ENCODE peak calls at places on chromosomes 12 and 14, in four cellular contexts. X, A, S and I are unnamed samples.

GRCh38 chr12:76018111-76018510 is 13.5 kb downstream of the PHLDA1 start:
- DNase-seq in X (no peak), S (no peak), A (no peak), I (no peak)

GRCh38 chr12:130437555-130438242 is 100.0 kb downstream of the PIWIL1 start:
- DNase-seq in S (no peak), X (peak), A (peak), I (no peak)

GRCh38 chr12:93634416-93634815 is 42.8 kb upstream of the CRADD start:
- DNase-seq in S (no peak), A (no peak), X (no peak), I (no peak)

GRCh38 chr12:14216405-14217294 is 148.8 kb upstream of the ATF7IP start:
- DNase-seq in A (no peak), X (no peak), S (no peak), I (no peak)

GRCh38 chr14:64729386-64730060 is 25.3 kb downstream of the PLEKHG3 start:
- DNase-seq in A (peak), X (no peak), S (peak), I (no peak)

GRCh38 chr12:50401383-50402155 is 884 bp downstream of the LARP4 start:
- DNase-seq in S (peak), X (no peak), A (no peak), I (peak)

GRCh38 chr12:31002999-31003398 is 70.7 kb upstream of the DDX11 start:
- DNase-seq in A (no peak), S (peak), X (no peak), I (no peak)

GRCh38 chr14:79016828-79017505 is 846.8 kb downstream of the NRXN3 start:
- DNase-seq in S (no peak), X (no peak), A (no peak), I (no peak)

GRCh38 chr12:66661357-66661756 is 17.5 kb downstream of the GRIP1 start:
- DNase-seq in X (no peak), S (no peak), A (no peak), I (no peak)

GRCh38 chr14:59328410-59328809 is 136.8 kb downstream of the GPR135 start:
- DNase-seq in S (no peak), X (no peak), A (no peak), I (no peak)
- TF ChIP-seq CTCF in S (no peak), X (no peak), A (no peak), I (no peak)

GRCh38 chr12:6914246-6914947 is at the start of gene ENO2:
- DNase-seq in X (no peak), S (peak), A (peak), I (peak)
- TF ChIP-seq POLR2A in X (no peak), S (no peak), A (no peak), I (peak)

DNA sequence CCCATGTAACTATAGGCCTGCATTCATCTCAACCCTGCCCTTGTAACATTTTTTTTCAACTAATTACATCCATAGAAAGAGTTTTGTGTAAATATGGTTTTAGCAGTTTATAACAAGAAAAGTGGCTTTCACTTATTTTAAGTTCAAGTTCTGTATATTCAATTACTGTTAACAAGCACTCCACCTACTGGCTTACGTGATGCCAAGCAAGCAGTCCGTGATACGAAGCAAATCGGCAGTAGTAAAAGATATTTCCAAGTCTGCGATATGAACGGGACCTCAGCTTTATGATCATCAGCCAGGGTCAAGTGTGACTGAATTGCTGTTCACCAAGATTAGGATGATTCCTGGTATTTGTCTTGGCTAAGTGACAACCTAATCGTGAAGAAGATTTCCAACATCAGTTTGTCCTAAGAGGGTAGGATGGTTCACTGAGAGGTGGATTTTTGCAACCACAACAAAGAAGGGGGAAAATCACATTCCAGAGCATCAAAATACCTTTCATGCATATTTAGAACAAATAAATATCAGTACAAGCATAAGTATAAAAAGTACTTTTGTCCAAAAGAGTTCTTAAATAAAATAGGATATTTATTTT is 456.2 kb downstream of the FOXG1 start:
- DNase-seq in X (no peak), A (no peak), S (no peak), I (peak)
- TF ChIP-seq CTCF in X (no peak), A (peak), S (no peak), I (peak)

DNA sequence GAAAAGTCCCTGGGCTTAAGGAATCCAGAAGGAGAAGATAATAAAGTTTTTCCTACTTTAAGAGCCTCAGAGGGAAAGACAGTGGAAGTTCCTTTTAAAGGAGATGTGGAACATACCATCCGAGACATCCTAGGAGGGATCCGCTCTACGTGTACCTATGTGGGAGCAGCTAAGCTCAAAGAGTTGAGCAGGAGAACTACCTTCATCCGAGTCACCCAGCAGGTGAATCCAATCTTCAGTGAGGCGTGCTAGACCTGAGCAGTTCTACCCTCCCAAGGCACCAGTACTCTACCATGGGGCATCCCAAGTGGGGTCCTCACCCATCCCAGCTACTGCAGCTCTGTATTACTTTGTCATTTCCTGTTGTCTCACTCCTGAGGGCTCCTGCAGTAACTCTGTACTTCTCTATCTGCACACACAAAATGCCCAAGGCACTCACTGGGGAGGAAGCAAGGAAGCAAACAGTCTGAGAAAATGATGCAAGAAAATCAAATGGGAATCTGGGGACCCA is 3.8 kb downstream of the TINF2 start:
- DNase-seq in X (no peak), A (no peak), S (peak), I (peak)
- TF ChIP-seq POLR2A in X (no peak), A (no peak), S (no peak), I (no peak)

DNA sequence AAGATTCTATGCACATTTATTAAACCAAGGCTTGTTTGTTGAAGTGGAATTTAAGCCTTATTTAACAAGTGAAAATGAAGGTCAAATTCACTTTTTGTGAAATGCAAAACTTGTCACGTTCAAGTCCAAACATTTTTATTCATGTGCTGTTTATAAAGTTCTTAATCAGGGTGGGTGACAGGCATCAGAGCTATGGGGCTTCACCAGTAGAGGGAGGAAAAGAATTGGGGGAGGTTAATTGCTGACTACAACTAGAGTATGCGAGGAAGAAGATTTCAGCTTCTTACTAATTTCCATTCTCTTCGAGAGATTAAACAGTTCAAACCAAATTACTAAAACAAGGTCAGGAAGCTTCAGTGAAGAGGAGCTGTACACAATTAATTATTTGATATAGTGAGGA is 9.7 kb downstream of the MOK start:
- DNase-seq in X (no peak), A (no peak), S (no peak), I (no peak)
- TF ChIP-seq CTCF in X (no peak), A (no peak), S (no peak), I (peak)

GRCh38 chr14:82190812-82191211 is 657.2 kb upstream of the SEL1L start:
- DNase-seq in X (no peak), S (no peak), A (no peak), I (no peak)
- TF ChIP-seq POLR2A in X (no peak), S (no peak), A (no peak), I (no peak)